ENCODE peak calls at places on chromosomes 3 and 15, in eight cellular contexts. One of them, this sample, is unnamed.
A peak's percentile ranks its signal among the peaks of the same experiment; 100 is the strongest.

GRCh38 chr3:152621967-152622812 is 212.7 kb upstream of the P2RY1 start:
- DNase-seq in fibroblast of lung: no peak
- DNase-seq in coronary artery: no peak
- DNase-seq in pancreas: no peak
- DNase-seq in WTC11: no peak
- DNase-seq in neural progenitor cell: no peak
- DNase-seq in mesothelial cell of epicardium: no peak
- DNase-seq in thyroid gland: no peak
- DNase-seq in this sample: peak; percentile 65

GRCh38 chr15:78878356-78878755 is 5.7 kb downstream of the MORF4L1 start:
- DNase-seq in mesothelial cell of epicardium: no peak
- DNase-seq in neural progenitor cell: no peak
- DNase-seq in thyroid gland: no peak
- DNase-seq in pancreas: no peak
- DNase-seq in coronary artery: no peak
- DNase-seq in fibroblast of lung: peak; percentile 36
- DNase-seq in WTC11: no peak
- DNase-seq in this sample: no peak

GRCh38 chr3:50297896-50298725 is 1.1 kb downstream of the HYAL3 start:
- DNase-seq in neural progenitor cell: peak; percentile 13
- DNase-seq in coronary artery: peak; percentile 77
- DNase-seq in WTC11: no peak
- DNase-seq in thyroid gland: no peak
- DNase-seq in mesothelial cell of epicardium: no peak
- DNase-seq in pancreas: no peak
- DNase-seq in fibroblast of lung: no peak
- DNase-seq in this sample: no peak

GRCh38 chr3:13265016-13265415 is 155.1 kb downstream of the NUP210 start:
- DNase-seq in neural progenitor cell: no peak
- DNase-seq in mesothelial cell of epicardium: no peak
- DNase-seq in pancreas: no peak
- DNase-seq in fibroblast of lung: no peak
- DNase-seq in thyroid gland: no peak
- DNase-seq in WTC11: no peak
- DNase-seq in coronary artery: no peak
- DNase-seq in this sample: no peak

GRCh38 chr3:157086053-157086761 is 73.7 kb downstream of the CCNL1 start:
- DNase-seq in WTC11: no peak
- DNase-seq in thyroid gland: no peak
- DNase-seq in fibroblast of lung: no peak
- DNase-seq in pancreas: peak; percentile 29
- DNase-seq in neural progenitor cell: no peak
- DNase-seq in mesothelial cell of epicardium: no peak
- DNase-seq in coronary artery: no peak
- DNase-seq in this sample: no peak

GRCh38 chr15:52217186-52217585 is 26.0 kb upstream of the GNB5 start:
- DNase-seq in fibroblast of lung: no peak
- DNase-seq in thyroid gland: peak; percentile 51
- DNase-seq in mesothelial cell of epicardium: no peak
- DNase-seq in WTC11: peak; percentile 68
- DNase-seq in pancreas: peak; percentile 44
- DNase-seq in coronary artery: no peak
- DNase-seq in neural progenitor cell: peak; percentile 43
- DNase-seq in this sample: peak; percentile 67

GRCh38 chr3:177230641-177231040 is 33.4 kb upstream of the TBL1XR1 start:
- DNase-seq in fibroblast of lung: no peak
- DNase-seq in WTC11: no peak
- DNase-seq in thyroid gland: no peak
- DNase-seq in coronary artery: no peak
- DNase-seq in pancreas: no peak
- DNase-seq in mesothelial cell of epicardium: no peak
- DNase-seq in neural progenitor cell: no peak
- DNase-seq in this sample: no peak

GRCh38 chr3:195817578-195818135 is 5.9 kb upstream of the MUC4 start:
- DNase-seq in thyroid gland: no peak
- DNase-seq in fibroblast of lung: no peak
- DNase-seq in coronary artery: no peak
- DNase-seq in neural progenitor cell: peak; percentile 1
- DNase-seq in WTC11: no peak
- DNase-seq in pancreas: no peak
- DNase-seq in mesothelial cell of epicardium: no peak
- DNase-seq in this sample: no peak

GRCh38 chr15:78761020-78761419 is 50.2 kb downstream of the ADAMTS7 start:
- DNase-seq in thyroid gland: no peak
- DNase-seq in pancreas: no peak
- DNase-seq in WTC11: peak; percentile 6
- DNase-seq in mesothelial cell of epicardium: no peak
- DNase-seq in coronary artery: no peak
- DNase-seq in fibroblast of lung: no peak
- DNase-seq in neural progenitor cell: no peak
- DNase-seq in this sample: no peak

GRCh38 chr15:40843885-40844542 is at the start of gene SPINT1:
- DNase-seq in neural progenitor cell: peak; percentile 74
- DNase-seq in pancreas: peak; percentile 71
- DNase-seq in thyroid gland: peak; percentile 82
- DNase-seq in mesothelial cell of epicardium: peak; percentile 59
- DNase-seq in coronary artery: no peak
- DNase-seq in WTC11: peak; percentile 63
- DNase-seq in fibroblast of lung: no peak
- DNase-seq in this sample: no peak

GRCh38 chr3:169822540-169822939 is 9.8 kb upstream of the LRRC34 start:
- DNase-seq in thyroid gland: no peak
- DNase-seq in WTC11: no peak
- DNase-seq in coronary artery: no peak
- DNase-seq in neural progenitor cell: no peak
- DNase-seq in mesothelial cell of epicardium: no peak
- DNase-seq in pancreas: no peak
- DNase-seq in fibroblast of lung: no peak
- DNase-seq in this sample: no peak

GRCh38 chr15:71785996-71786395 is 24.4 kb upstream of the NR2E3 start:
- DNase-seq in coronary artery: no peak
- DNase-seq in mesothelial cell of epicardium: no peak
- DNase-seq in thyroid gland: no peak
- DNase-seq in fibroblast of lung: no peak
- DNase-seq in pancreas: no peak
- DNase-seq in WTC11: no peak
- DNase-seq in neural progenitor cell: no peak
- DNase-seq in this sample: no peak

GRCh38 chr15:71786673-71787072 is 23.7 kb upstream of the NR2E3 start:
- DNase-seq in coronary artery: peak; percentile 16
- DNase-seq in WTC11: no peak
- DNase-seq in thyroid gland: no peak
- DNase-seq in mesothelial cell of epicardium: no peak
- DNase-seq in neural progenitor cell: no peak
- DNase-seq in pancreas: no peak
- DNase-seq in fibroblast of lung: no peak
- DNase-seq in this sample: no peak

GRCh38 chr15:71781965-71782265 is 28.4 kb upstream of the NR2E3 start:
- DNase-seq in fibroblast of lung: no peak
- DNase-seq in WTC11: no peak
- DNase-seq in thyroid gland: no peak
- DNase-seq in coronary artery: no peak
- DNase-seq in pancreas: no peak
- DNase-seq in mesothelial cell of epicardium: no peak
- DNase-seq in neural progenitor cell: no peak
- DNase-seq in this sample: no peak

GRCh38 chr15:71782447-71783165 is 27.7 kb upstream of the NR2E3 start:
- DNase-seq in mesothelial cell of epicardium: no peak
- DNase-seq in neural progenitor cell: no peak
- DNase-seq in coronary artery: no peak
- DNase-seq in WTC11: no peak
- DNase-seq in fibroblast of lung: no peak
- DNase-seq in thyroid gland: no peak
- DNase-seq in pancreas: no peak
- DNase-seq in this sample: no peak

GRCh38 chr15:71784719-71785118 is 25.6 kb upstream of the NR2E3 start:
- DNase-seq in coronary artery: peak; percentile 56
- DNase-seq in WTC11: peak; percentile 71
- DNase-seq in thyroid gland: no peak
- DNase-seq in mesothelial cell of epicardium: no peak
- DNase-seq in neural progenitor cell: no peak
- DNase-seq in pancreas: no peak
- DNase-seq in fibroblast of lung: no peak
- DNase-seq in this sample: no peak
- TF ChIP-seq CTCF in coronary artery: no peak
- TF ChIP-seq CTCF in WTC11: peak; percentile 56
- TF ChIP-seq CTCF in thyroid gland: no peak
- TF ChIP-seq CTCF in mesothelial cell of epicardium: no peak
- TF ChIP-seq CTCF in neural progenitor cell: peak; percentile 50
- TF ChIP-seq CTCF in pancreas: no peak
- TF ChIP-seq CTCF in fibroblast of lung: peak; percentile 12
- TF ChIP-seq CTCF in this sample: peak; percentile 75

DNA sequence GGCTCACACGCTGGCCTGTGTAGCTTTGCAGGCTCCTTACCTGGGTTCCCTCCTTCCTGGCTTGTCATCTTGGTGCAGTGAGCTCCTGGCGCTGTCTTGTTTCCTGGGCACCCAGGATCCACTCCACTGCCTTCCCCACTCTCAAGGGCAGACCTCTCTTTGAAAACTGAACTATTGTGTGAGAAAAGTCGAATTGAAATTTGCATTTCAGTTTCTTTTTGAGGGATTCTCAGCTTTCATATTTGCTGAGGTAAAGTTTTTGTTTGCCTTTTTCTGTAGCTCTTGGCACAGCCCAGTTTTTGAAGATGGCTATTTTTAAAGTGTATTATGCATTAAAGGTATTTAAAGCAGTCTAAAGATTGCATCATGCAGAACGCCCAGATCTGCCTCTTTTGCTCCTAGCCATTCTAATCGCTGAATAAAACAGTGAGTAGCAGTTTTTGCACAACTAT is 70.1 kb downstream of the CCK start:
- DNase-seq in pancreas: no peak
- DNase-seq in fibroblast of lung: peak; percentile 25
- DNase-seq in neural progenitor cell: no peak
- DNase-seq in thyroid gland: no peak
- DNase-seq in WTC11: no peak
- DNase-seq in coronary artery: no peak
- DNase-seq in mesothelial cell of epicardium: no peak
- DNase-seq in this sample: no peak
- TF ChIP-seq CTCF in pancreas: no peak
- TF ChIP-seq CTCF in fibroblast of lung: no peak
- TF ChIP-seq CTCF in neural progenitor cell: no peak
- TF ChIP-seq CTCF in thyroid gland: no peak
- TF ChIP-seq CTCF in WTC11: no peak
- TF ChIP-seq CTCF in coronary artery: no peak
- TF ChIP-seq CTCF in mesothelial cell of epicardium: no peak
- TF ChIP-seq CTCF in this sample: no peak

DNA sequence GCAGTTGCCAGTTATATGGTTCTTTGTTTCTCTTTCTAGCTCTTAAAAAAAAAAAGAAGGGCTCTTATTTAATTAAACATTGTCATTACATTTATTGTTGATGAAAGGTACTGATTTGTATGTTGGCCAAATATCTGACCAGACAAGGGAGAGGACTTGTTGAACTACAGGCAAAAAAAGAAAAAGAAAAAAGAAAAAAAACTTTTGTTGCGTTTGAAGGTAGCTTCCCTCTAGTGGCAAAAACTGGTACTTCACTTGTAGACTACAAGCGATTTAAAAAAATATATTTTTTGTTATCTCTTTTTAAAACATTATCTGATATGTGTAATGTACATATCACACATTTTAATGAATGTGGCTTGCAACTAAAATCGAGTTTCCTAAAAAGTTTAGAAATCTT is 280.6 kb downstream of the ROBO2 start:
- DNase-seq in mesothelial cell of epicardium: no peak
- DNase-seq in fibroblast of lung: peak; percentile 70
- DNase-seq in thyroid gland: no peak
- DNase-seq in neural progenitor cell: peak; percentile 70
- DNase-seq in coronary artery: no peak
- DNase-seq in WTC11: no peak
- DNase-seq in pancreas: no peak
- DNase-seq in this sample: no peak
- TF ChIP-seq CTCF in mesothelial cell of epicardium: peak; percentile 100
- TF ChIP-seq CTCF in fibroblast of lung: peak; percentile 58
- TF ChIP-seq CTCF in thyroid gland: peak; percentile 65
- TF ChIP-seq CTCF in neural progenitor cell: peak; percentile 75
- TF ChIP-seq CTCF in coronary artery: peak; percentile 31
- TF ChIP-seq CTCF in WTC11: peak; percentile 71
- TF ChIP-seq CTCF in pancreas: peak; percentile 64
- TF ChIP-seq CTCF in this sample: no peak

DNA sequence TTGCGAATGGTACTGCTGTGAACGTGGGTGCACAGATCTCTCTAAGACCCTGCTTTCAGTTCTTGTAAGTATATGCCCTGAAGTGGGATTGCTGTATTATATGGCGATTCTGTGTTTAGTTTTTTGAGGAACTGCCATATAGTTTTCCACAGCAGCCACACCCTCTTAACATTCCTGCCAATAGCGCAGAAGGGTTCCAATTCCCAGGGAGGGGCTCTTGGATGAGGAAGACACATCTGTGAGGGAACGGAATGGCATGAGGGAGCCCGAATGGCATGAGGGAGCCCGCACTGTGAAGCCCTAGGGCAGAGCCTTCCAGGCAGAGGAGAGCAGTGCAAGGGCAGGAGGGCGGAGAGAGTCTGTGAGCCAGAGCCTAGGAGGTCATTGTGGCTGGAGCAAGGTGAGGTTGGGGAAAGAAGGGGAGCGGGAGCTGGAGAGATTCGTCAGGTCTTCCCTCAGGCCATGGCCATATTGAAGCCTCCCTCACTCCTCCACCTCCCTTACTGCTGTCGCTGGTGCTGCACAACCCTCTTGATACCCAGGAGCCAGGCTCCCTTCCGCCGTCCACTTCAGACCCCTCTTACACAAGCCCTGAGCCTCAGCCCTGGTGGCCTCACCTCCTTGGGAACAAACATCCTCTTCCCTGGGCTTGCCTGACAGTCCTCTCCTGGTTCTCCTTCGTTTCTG is 51.3 kb downstream of the FGD5 start:
- DNase-seq in mesothelial cell of epicardium: no peak
- DNase-seq in fibroblast of lung: no peak
- DNase-seq in coronary artery: no peak
- DNase-seq in pancreas: no peak
- DNase-seq in WTC11: no peak
- DNase-seq in thyroid gland: no peak
- DNase-seq in neural progenitor cell: no peak
- DNase-seq in this sample: no peak
- TF ChIP-seq CTCF in mesothelial cell of epicardium: no peak
- TF ChIP-seq CTCF in fibroblast of lung: no peak
- TF ChIP-seq CTCF in coronary artery: no peak
- TF ChIP-seq CTCF in pancreas: no peak
- TF ChIP-seq CTCF in WTC11: no peak
- TF ChIP-seq CTCF in thyroid gland: no peak
- TF ChIP-seq CTCF in neural progenitor cell: no peak
- TF ChIP-seq CTCF in this sample: no peak

GRCh38 chr15:26985050-26985449 is 14.1 kb downstream of the GABRG3 start:
- DNase-seq in fibroblast of lung: no peak
- DNase-seq in thyroid gland: no peak
- DNase-seq in mesothelial cell of epicardium: no peak
- DNase-seq in pancreas: no peak
- DNase-seq in coronary artery: no peak
- DNase-seq in neural progenitor cell: no peak
- DNase-seq in WTC11: no peak
- DNase-seq in this sample: no peak

GRCh38 chr15:26981492-26981891 is 10.5 kb downstream of the GABRG3 start:
- DNase-seq in thyroid gland: no peak
- DNase-seq in fibroblast of lung: no peak
- DNase-seq in WTC11: no peak
- DNase-seq in mesothelial cell of epicardium: no peak
- DNase-seq in coronary artery: no peak
- DNase-seq in neural progenitor cell: no peak
- DNase-seq in pancreas: no peak
- DNase-seq in this sample: no peak

GRCh38 chr15:26983822-26984221 is 12.8 kb downstream of the GABRG3 start:
- DNase-seq in coronary artery: no peak
- DNase-seq in mesothelial cell of epicardium: no peak
- DNase-seq in neural progenitor cell: no peak
- DNase-seq in WTC11: peak; percentile 65
- DNase-seq in pancreas: no peak
- DNase-seq in thyroid gland: no peak
- DNase-seq in fibroblast of lung: no peak
- DNase-seq in this sample: peak; percentile 27
- TF ChIP-seq CTCF in coronary artery: no peak
- TF ChIP-seq CTCF in mesothelial cell of epicardium: peak; percentile 27
- TF ChIP-seq CTCF in neural progenitor cell: peak; percentile 41
- TF ChIP-seq CTCF in WTC11: peak; percentile 74
- TF ChIP-seq CTCF in pancreas: no peak
- TF ChIP-seq CTCF in thyroid gland: no peak
- TF ChIP-seq CTCF in fibroblast of lung: no peak
- TF ChIP-seq CTCF in this sample: peak; percentile 47

This sample was measured in WERI-Rb-1.